ENCODE peak calls at places on chromosomes 4 and X, in five cellular contexts. Y, I, A, L and C are unnamed samples.

GRCh38 chrX:38887222-38887621 is 86.0 kb downstream of the MID1IP1 start:
- DNase-seq in I (no peak), A (no peak), Y (no peak), L (no peak), C (no peak)

GRCh38 chr4:161900110-161900509 is 263.7 kb downstream of the FSTL5 start:
- DNase-seq in I (no peak), A (no peak), L (no peak), Y (no peak), C (no peak)

GRCh38 chr4:111930658-111931057 is 214.6 kb upstream of the FAM241A start:
- DNase-seq in Y (no peak), I (no peak), A (no peak), L (no peak), C (no peak)

GRCh38 chrX:110086916-110087484 is 84.1 kb downstream of the TMEM164 start:
- DNase-seq in A (peak; percentile 26), I (peak; percentile 89), L (no peak), Y (no peak), C (no peak)

GRCh38 chr4:66949424-66949823 is 595.9 kb downstream of the CENPC start:
- DNase-seq in Y (no peak), L (no peak), A (no peak), I (no peak), C (no peak)

GRCh38 chr4:22372958-22373357 is 142.9 kb downstream of the ADGRA3 start:
- DNase-seq in A (no peak), I (no peak), L (no peak), Y (no peak), C (no peak)

GRCh38 chrX:41265615-41266014 is 68.3 kb upstream of the DDX3X start:
- DNase-seq in L (no peak), Y (peak; percentile 34), A (no peak), I (no peak), C (no peak)

GRCh38 chr4:6516762-6517161 is 44.3 kb upstream of the PPP2R2C start:
- DNase-seq in L (no peak), I (no peak), Y (no peak), A (peak; percentile 32), C (no peak)

GRCh38 chr4:94271248-94271647 is 63.6 kb downstream of the SMARCAD1 start:
- DNase-seq in I (no peak), Y (no peak), A (no peak), L (no peak), C (no peak)

GRCh38 chr4:177214935-177215334 is 94.7 kb upstream of the NEIL3 start:
- DNase-seq in L (no peak), A (no peak), I (no peak), Y (no peak), C (no peak)

GRCh38 chr4:178086324-178086723 is 644.1 kb upstream of the AGA start:
- DNase-seq in L (no peak), A (no peak), Y (no peak), I (no peak), C (peak; percentile 28)

GRCh38 chr4:150231108-150231770 is 153.0 kb downstream of the DCLK2 start:
- DNase-seq in I (no peak), L (no peak), Y (no peak), A (no peak), C (no peak)

GRCh38 chrX:152853986-152854385 is 23.1 kb downstream of the NSDHL start:
- DNase-seq in L (no peak), I (no peak), A (no peak), Y (no peak), C (no peak)

GRCh38 chr4:163474027-163474426 is 473 bp upstream of the TKTL2 start:
- DNase-seq in L (no peak), I (no peak), Y (no peak), A (no peak), C (no peak)

GRCh38 chrX:55342533-55343501 is 78.1 kb upstream of the PAGE3 start:
- DNase-seq in L (no peak), A (peak; percentile 10), Y (peak; percentile 20), I (no peak), C (peak; percentile 28)

GRCh38 chrX:139290310-139290709 is 240.2 kb upstream of the F9 start:
- DNase-seq in A (no peak), I (no peak), Y (no peak), L (no peak), C (no peak)

GRCh38 chr4:23320881-23321612 is 568.8 kb downstream of the PPARGC1A start:
- DNase-seq in Y (no peak), L (no peak), I (no peak), A (no peak), C (peak; percentile 5)

GRCh38 chrX:88425739-88426138 is 321.3 kb upstream of the CPXCR1 start:
- DNase-seq in A (no peak), I (no peak), L (no peak), Y (no peak), C (peak; percentile 15)

GRCh38 chr4:76990288-76991080 is 40.9 kb downstream of the SEPTIN11 start:
- DNase-seq in L (no peak), A (peak; percentile 37), Y (no peak), I (peak; percentile 87), C (no peak)

GRCh38 chrX:149495573-149496071 is 9.5 kb downstream of the IDS start:
- DNase-seq in L (no peak), Y (no peak), A (peak; percentile 61), I (peak; percentile 39), C (no peak)

GRCh38 chrX:49101629-49101984 is 21.9 kb upstream of the WDR45 start:
- DNase-seq in Y (peak; percentile 2), A (no peak), L (no peak), I (no peak), C (no peak)

GRCh38 chr4:119663160-119663788 is 34.7 kb upstream of the PDE5A start:
- DNase-seq in A (no peak), L (no peak), I (no peak), Y (no peak), C (no peak)

GRCh38 chr4:48342559-48342878 is 1.2 kb downstream of the SLAIN2 start:
- DNase-seq in A (no peak), Y (no peak), I (no peak), L (no peak), C (no peak)

GRCh38 chr4:147194604-147195003 is 248.9 kb upstream of the TTC29 start:
- DNase-seq in L (no peak), Y (no peak), A (no peak), I (no peak), C (no peak)

GRCh38 chrX:132737743-132738142 is 220.7 kb downstream of the HS6ST2 start:
- DNase-seq in I (no peak), L (peak; percentile 20), A (no peak), Y (peak; percentile 13), C (peak; percentile 41)

GRCh38 chr4:152696764-152697250 is 17.0 kb upstream of the TMEM154 start:
- DNase-seq in A (no peak), I (no peak), Y (peak; percentile 64), L (no peak), C (no peak)

GRCh38 chr4:150381026-150381425 is 200.9 kb upstream of the MAB21L2 start:
- DNase-seq in Y (no peak), L (no peak), I (no peak), A (no peak), C (no peak)

GRCh38 chr4:26124753-26125236 is 196.0 kb upstream of the RBPJ start:
- DNase-seq in Y (no peak), I (no peak), L (no peak), A (no peak), C (no peak)

GRCh38 chr4:33628296-33628695 is 2616.0 kb downstream of the ARAP2 start:
- DNase-seq in A (no peak), Y (no peak), L (no peak), I (peak; percentile 7), C (no peak)

GRCh38 chr4:120922390-120923200 is at the start of gene PRDM5:
- DNase-seq in Y (peak; percentile 3), A (peak; percentile 57), I (peak; percentile 29), L (no peak), C (peak; percentile 26)

GRCh38 chr4:168415911-168416310 is 64.4 kb downstream of the DDX60L start:
- DNase-seq in I (no peak), A (no peak), L (no peak), Y (no peak), C (no peak)

GRCh38 chrX:84339507-84340364 is 151.7 kb upstream of the RPS6KA6 start:
- DNase-seq in A (no peak), L (peak; percentile 21), I (no peak), Y (no peak), C (peak; percentile 21)

GRCh38 chr4:16122784-16123183 is 39.0 kb upstream of the PROM1 start:
- DNase-seq in L (no peak), I (no peak), Y (no peak), A (no peak), C (no peak)

GRCh38 chr4:19756661-19757060 is 495.0 kb upstream of the SLIT2 start:
- DNase-seq in L (no peak), I (no peak), A (no peak), Y (no peak), C (no peak)

GRCh38 chr4:56674984-56675383 is 6.1 kb downstream of the HOPX start:
- DNase-seq in I (no peak), Y (no peak), A (no peak), L (no peak), C (no peak)